ENCODE peak calls at places on chromosomes 1 and 21, in seven cellular contexts. R is HL-60, M is tibial artery, Q is WTC11, T is AG09309, U is astrocyte, N is H1. B is an unnamed sample.
A peak's percentile ranks its signal among the peaks of the same experiment; 100 is the strongest.

GRCh38 chr1:159282118-159282517 is 20.0 kb upstream of the FCER1A start:
- DNase-seq in R (no peak), M (no peak), Q (no peak), T (no peak), U (no peak), N (no peak), B (no peak)

GRCh38 chr1:64848136-64848535 is 103.3 kb downstream of the RAVER2 start:
- DNase-seq in R (no peak), M (no peak), Q (no peak), T (no peak), U (no peak), N (no peak), B (no peak)

GRCh38 chr21:25997788-25998611 is 172.6 kb downstream of the APP start:
- DNase-seq in R (no peak), M (no peak), Q (peak; percentile 23), T (no peak), U (no peak), N (no peak), B (no peak)

GRCh38 chr21:26581818-26582217 is 8.7 kb upstream of the CYYR1 start:
- DNase-seq in R (no peak), M (no peak), Q (no peak), T (no peak), U (no peak), N (no peak), B (no peak)

GRCh38 chr1:203448521-203449061 is 27.0 kb upstream of the PRELP start:
- DNase-seq in R (no peak), M (peak; percentile 73), Q (no peak), T (no peak), U (no peak), N (no peak), B (peak; percentile 85)

GRCh38 chr1:91885331-91885715 is 628 bp downstream of the TGFBR3 start:
- DNase-seq in R (no peak), M (peak; percentile 56), Q (peak; percentile 13), T (no peak), U (no peak), N (no peak), B (peak; percentile 77)

GRCh38 chr1:25541889-25542658 is 1.3 kb upstream of the LDLRAP1 start:
- DNase-seq in R (no peak), M (no peak), Q (no peak), T (no peak), U (no peak), N (no peak), B (no peak)

GRCh38 chr1:27506703-27507102 is 16.7 kb upstream of the WASF2 start:
- DNase-seq in R (no peak), M (no peak), Q (no peak), T (no peak), U (no peak), N (no peak), B (no peak)

GRCh38 chr1:61133048-61134019 is 51.0 kb downstream of the NFIA start:
- DNase-seq in R (no peak), M (no peak), Q (no peak), T (no peak), U (no peak), N (no peak), B (no peak)

GRCh38 chr1:13513063-13513884 is 529 bp downstream of the LRRC38 start:
- DNase-seq in R (no peak), M (no peak), Q (peak; percentile 35), T (no peak), U (no peak), N (peak; percentile 59), B (no peak)

GRCh38 chr1:203500279-203500678 is 6.3 kb downstream of the OPTC start:
- DNase-seq in R (no peak), M (no peak), Q (no peak), T (no peak), U (no peak), N (no peak), B (no peak)

GRCh38 chr1:2637472-2637871 is 4.7 kb upstream of the MMEL1 start:
- DNase-seq in R (no peak), M (no peak), Q (no peak), T (no peak), U (no peak), N (no peak), B (peak; percentile 53)

GRCh38 chr1:169250022-169250421 is 117.6 kb downstream of the NME7 start:
- DNase-seq in R (no peak), M (no peak), Q (no peak), T (no peak), U (no peak), N (no peak), B (no peak)

GRCh38 chr1:25643962-25644361 is 27.4 kb downstream of the MAN1C1 start:
- DNase-seq in R (no peak), M (no peak), Q (no peak), T (no peak), U (no peak), N (peak; percentile 32), B (peak; percentile 17)

GRCh38 chr1:98793136-98793535 is 131.6 kb downstream of the SNX7 start:
- DNase-seq in R (no peak), M (no peak), Q (no peak), T (no peak), U (no peak), N (no peak), B (no peak)

GRCh38 chr21:35840197-35840799 is 220.0 kb downstream of the SETD4 start:
- DNase-seq in R (peak; percentile 64), M (peak; percentile 79), Q (peak; percentile 45), T (peak; percentile 74), U (peak; percentile 72), N (no peak), B (no peak)

GRCh38 chr1:231421616-231421970 is 494 bp downstream of the EGLN1 start:
- DNase-seq in R (peak; percentile 31), M (peak; percentile 33), Q (no peak), T (no peak), U (no peak), N (peak; percentile 71), B (no peak)

GRCh38 chr1:222310830-222311229 is 237.1 kb downstream of the HHIPL2 start:
- DNase-seq in R (no peak), M (no peak), Q (no peak), T (no peak), U (no peak), N (no peak), B (no peak)

GRCh38 chr1:212595787-212596714 is 12.5 kb upstream of the ATF3 start:
- DNase-seq in R (peak; percentile 24), M (no peak), Q (peak; percentile 39), T (peak; percentile 83), U (peak; percentile 97), N (no peak), B (no peak)

GRCh38 chr1:11307837-11308236 is 34.8 kb downstream of the UBIAD1 start:
- DNase-seq in R (no peak), M (no peak), Q (no peak), T (no peak), U (peak; percentile 47), N (no peak), B (no peak)

GRCh38 chr1:243254233-243254926 is 701 bp downstream of the CEP170 start:
- DNase-seq in R (peak; percentile 81), M (peak; percentile 70), Q (peak; percentile 68), T (no peak), U (peak; percentile 59), N (peak; percentile 61), B (peak; percentile 86)

GRCh38 chr1:53071915-53072314 is 9.9 kb downstream of the PODN start:
- DNase-seq in R (no peak), M (no peak), Q (no peak), T (no peak), U (no peak), N (no peak), B (no peak)
- TF ChIP-seq CTCF in R (no peak), M (no peak), Q (no peak), T (no peak), U (no peak), N (no peak), B (no peak)

GRCh38 chr1:209593747-209594146 is 10.2 kb downstream of the CAMK1G start:
- DNase-seq in R (no peak), M (no peak), Q (no peak), T (no peak), U (no peak), N (no peak), B (no peak)

GRCh38 chr1:209589440-209589839 is 5.9 kb downstream of the CAMK1G start:
- DNase-seq in R (no peak), M (no peak), Q (no peak), T (no peak), U (no peak), N (no peak), B (no peak)

GRCh38 chr1:209587778-209588177 is 4.3 kb downstream of the CAMK1G start:
- DNase-seq in R (no peak), M (no peak), Q (no peak), T (no peak), U (no peak), N (no peak), B (no peak)

GRCh38 chr1:209589863-209590262 is 6.3 kb downstream of the CAMK1G start:
- DNase-seq in R (no peak), M (no peak), Q (no peak), T (no peak), U (no peak), N (no peak), B (no peak)

DNA sequence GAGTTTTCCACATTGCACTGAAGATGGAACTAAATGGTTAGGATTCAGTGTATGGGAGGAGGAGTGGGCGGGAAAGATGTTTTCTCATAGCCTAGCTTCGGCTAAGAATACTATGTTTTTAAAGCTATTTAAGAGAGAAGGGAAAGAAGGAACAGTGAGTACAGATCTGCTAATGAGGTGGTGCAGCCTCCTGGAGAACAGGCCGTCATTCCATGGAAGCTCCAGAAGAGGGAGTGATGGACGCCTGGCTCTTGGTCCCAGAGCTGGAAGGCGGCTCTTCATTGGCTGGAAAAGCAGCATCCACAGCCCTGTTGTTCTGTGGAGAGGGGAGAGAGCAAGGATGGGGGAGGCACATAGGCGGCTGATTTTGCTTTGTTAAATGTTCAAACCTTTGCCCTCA is 6.9 kb downstream of the CAMK1G start:
- DNase-seq in R (no peak), M (no peak), Q (peak; percentile 54), T (no peak), U (no peak), N (peak; percentile 52), B (no peak)
- TF ChIP-seq CTCF in R (no peak), M (no peak), Q (no peak), T (peak; percentile 38), U (peak; percentile 54), N (peak; percentile 57), B (peak; percentile 15)

GRCh38 chr1:156920233-156921052 is at the start of gene LRRC71:
- DNase-seq in R (peak; percentile 21), M (peak; percentile 55), Q (peak; percentile 94), T (no peak), U (peak; percentile 33), N (peak; percentile 98), B (peak; percentile 86)
- TF ChIP-seq CTCF in R (no peak), M (peak; percentile 91), Q (peak; percentile 94), T (peak; percentile 85), U (peak; percentile 49), N (peak; percentile 93), B (peak; percentile 61)

GRCh38 chr1:9425859-9426258 is 113.4 kb upstream of the SLC25A33 start:
- DNase-seq in R (peak; percentile 67), M (no peak), Q (no peak), T (no peak), U (no peak), N (no peak), B (no peak)

GRCh38 chr1:9429369-9429766 is 109.9 kb upstream of the SLC25A33 start:
- DNase-seq in R (no peak), M (no peak), Q (no peak), T (no peak), U (no peak), N (no peak), B (no peak)

GRCh38 chr1:9426291-9426711 is 113.0 kb upstream of the SLC25A33 start:
- DNase-seq in R (peak; percentile 97), M (no peak), Q (no peak), T (no peak), U (no peak), N (no peak), B (no peak)

GRCh38 chr1:9427388-9427787 is 111.9 kb upstream of the SLC25A33 start:
- DNase-seq in R (no peak), M (no peak), Q (no peak), T (no peak), U (no peak), N (no peak), B (no peak)

GRCh38 chr1:9428601-9429368 is 110.5 kb upstream of the SLC25A33 start:
- DNase-seq in R (peak; percentile 100), M (peak; percentile 99), Q (peak; percentile 100), T (peak; percentile 89), U (peak; percentile 96), N (peak; percentile 100), B (peak; percentile 99)
- TF ChIP-seq CTCF in R (no peak), M (peak; percentile 29), Q (no peak), T (peak; percentile 6), U (no peak), N (peak; percentile 14), B (no peak)

B was measured in coronary artery.